ENCODE peak calls at places on chromosomes 3 and 15, in eight cellular contexts. F is GM23338, E is HCT116, Y is HepG2, C is Panc1, Z is upper lobe of left lung, H is GM12878, K is K562. A is an unnamed sample.
A peak's percentile ranks its signal among the peaks of the same experiment; 100 is the strongest.

GRCh38 chr3:59540696-59541095 is 490.9 kb upstream of the CFAP20DC start:
- ATAC-seq in F (no peak), E (no peak), Y (no peak), C (no peak), Z (no peak), H (peak; percentile 97), K (no peak), A (no peak)

GRCh38 chr3:195448205-195448875 is 5.5 kb upstream of the ACAP2 start:
- ATAC-seq in F (no peak), E (no peak), Y (no peak), C (no peak), Z (no peak), H (no peak), K (peak; percentile 30), A (no peak)

GRCh38 chr3:141064255-141064926 is 13.2 kb downstream of the SPSB4 start:
- ATAC-seq in F (no peak), E (no peak), Y (no peak), C (no peak), Z (no peak), H (no peak), K (no peak), A (no peak)

GRCh38 chr15:88166330-88166993 is 90.1 kb downstream of the NTRK3 start:
- ATAC-seq in F (peak; percentile 99), E (peak; percentile 46), Y (peak; percentile 92), C (no peak), Z (no peak), H (peak; percentile 66), K (peak; percentile 68), A (no peak)

GRCh38 chr15:77145370-77145769 is 74.5 kb upstream of the TSPAN3 start:
- ATAC-seq in F (no peak), E (no peak), Y (peak; percentile 73), C (no peak), Z (no peak), H (no peak), K (no peak), A (no peak)

GRCh38 chr15:78993931-78994530 is 49.2 kb upstream of the CTSH start:
- ATAC-seq in F (peak; percentile 52), E (no peak), Y (peak; percentile 85), C (no peak), Z (peak; percentile 82), H (no peak), K (no peak), A (no peak)

GRCh38 chr3:24405057-24405456 is 89.6 kb downstream of the THRB start:
- ATAC-seq in F (no peak), E (no peak), Y (no peak), C (no peak), Z (no peak), H (no peak), K (no peak), A (no peak)

GRCh38 chr15:88615303-88616107 is 5.6 kb upstream of the AEN start:
- ATAC-seq in F (no peak), E (no peak), Y (peak; percentile 49), C (no peak), Z (no peak), H (peak; percentile 84), K (no peak), A (no peak)

GRCh38 chr15:81387629-81388430 is 13.8 kb upstream of the TMC3 start:
- ATAC-seq in F (no peak), E (no peak), Y (no peak), C (no peak), Z (no peak), H (no peak), K (no peak), A (no peak)

GRCh38 chr3:46990573-46991374 is 11.3 kb downstream of the NBEAL2 start:
- ATAC-seq in F (no peak), E (no peak), Y (no peak), C (no peak), Z (no peak), H (peak; percentile 77), K (no peak), A (no peak)
- TF ChIP-seq POLR2AphosphoS5 in F (no peak), E (no peak), Y (no peak), C (no peak), Z (no peak), H (peak; percentile 61), K (no peak), A (no peak)

DNA sequence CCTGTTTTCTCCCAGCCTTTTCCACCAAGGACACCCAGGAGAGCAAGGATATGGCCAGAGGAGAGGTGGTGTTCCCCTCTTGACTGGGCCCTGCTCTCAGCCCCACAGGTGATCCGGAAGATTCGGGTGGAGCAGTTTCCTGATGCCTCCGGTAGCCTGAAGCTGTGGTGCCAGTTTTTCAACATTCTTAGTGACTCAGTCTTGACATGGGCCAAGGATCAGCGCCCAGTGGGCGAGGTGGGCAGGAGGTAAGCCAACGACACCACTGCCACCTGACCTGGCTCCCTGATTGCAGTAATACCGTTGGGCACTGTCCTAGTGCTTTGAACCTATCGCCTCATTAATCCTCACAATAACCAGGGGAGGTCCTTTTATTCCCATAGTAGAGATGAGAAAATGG is 25.3 kb upstream of the SLC28A1 start:
- ATAC-seq in F (no peak), E (peak; percentile 87), Y (no peak), C (no peak), Z (peak; percentile 42), H (no peak), K (no peak), A (no peak)
- H3K4me3 ChIP-seq in F (no peak overlapping the region), E (peak overlapping the region; percentile 41), Y (no peak overlapping the region), C (no peak overlapping the region), Z (no peak overlapping the region), H (no peak overlapping the region), K (no peak overlapping the region), A (no peak overlapping the region)

DNA sequence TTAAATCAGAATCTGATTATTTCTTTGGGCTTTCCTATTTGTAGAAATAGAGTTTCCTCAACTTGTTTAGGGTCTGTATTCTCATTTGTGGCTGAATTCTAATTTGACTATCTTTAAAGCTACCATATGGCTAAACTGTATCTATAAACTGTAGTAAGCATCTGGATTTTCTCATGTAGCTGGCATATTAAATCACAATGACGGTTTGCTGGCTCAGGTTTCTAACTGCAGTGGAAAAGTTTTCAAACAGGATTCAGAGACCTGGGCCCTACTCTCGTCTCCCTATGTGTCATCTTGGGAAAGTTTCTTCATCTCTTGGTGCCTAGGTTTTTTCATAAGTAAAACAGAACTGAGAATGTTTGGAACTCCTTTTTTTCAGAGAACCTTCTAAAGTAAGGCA is 68.3 kb downstream of the GALK2 start:
- ATAC-seq in F (no peak), E (no peak), Y (no peak), C (no peak), Z (no peak), H (no peak), K (no peak), A (peak; percentile 78)
- TF ChIP-seq POLR2AphosphoS5 in F (no peak), E (no peak), Y (no peak), C (no peak), Z (no peak), H (no peak), K (no peak), A (peak; percentile 82)

GRCh38 chr3:42591811-42592210 is 1.2 kb downstream of the SS18L2 start:
- ATAC-seq in F (no peak), E (no peak), Y (no peak), C (no peak), Z (no peak), H (no peak), K (peak; percentile 0), A (no peak)
- H3K4me3 ChIP-seq in F (peak overlapping the region; percentile 82), E (peak overlapping the region; percentile 72), Y (peak overlapping the region; percentile 80), C (peak overlapping the region; percentile 55), Z (no peak overlapping the region), H (peak overlapping the region; percentile 95), K (peak overlapping the region; percentile 59), A (peak overlapping the region; percentile 74)

A was measured in gastroesophageal sphincter.